ENCODE peak calls at places on chromosomes 1 and 21, in four cellular contexts. C, L, W and V are unnamed samples.

GRCh38 chr1:150164769-150165168 is 15.1 kb downstream of the PLEKHO1 start:
- DNase-seq in C (no peak), L (no peak), W (no peak), V (no peak)

GRCh38 chr1:43143441-43143888 is 28.6 kb downstream of the EBNA1BP2 start:
- DNase-seq in C (no peak), L (no peak), W (no peak), V (no peak)

GRCh38 chr1:221987860-221988520 is 246.1 kb upstream of the DUSP10 start:
- DNase-seq in C (no peak), L (no peak), W (no peak), V (peak; percentile 32)

GRCh38 chr1:230424440-230425251 is 1.5 kb downstream of the PGBD5 start:
- DNase-seq in C (no peak), L (no peak), W (no peak), V (no peak)

GRCh38 chr21:19607983-19608668 is 1204.5 kb upstream of the TMPRSS15 start:
- DNase-seq in C (no peak), L (no peak), W (no peak), V (peak; percentile 1)

GRCh38 chr1:20279507-20279906 is 11.2 kb upstream of the VWA5B1 start:
- DNase-seq in C (no peak), L (peak; percentile 99), W (no peak), V (peak; percentile 84)

GRCh38 chr1:156860639-156861423 is at the start of gene NTRK1:
- DNase-seq in C (no peak), L (no peak), W (peak; percentile 42), V (no peak)

GRCh38 chr1:211581521-211581920 is 2.6 kb upstream of the SLC30A1 start:
- DNase-seq in C (no peak), L (no peak), W (no peak), V (no peak)

GRCh38 chr1:246680696-246681127 is 43.5 kb upstream of the SCCPDH start:
- DNase-seq in C (no peak), L (no peak), W (no peak), V (no peak)

GRCh38 chr1:154635162-154635561 is 27.2 kb upstream of the ADAR start:
- DNase-seq in C (no peak), L (no peak), W (no peak), V (no peak)

GRCh38 chr1:156706647-156707008 is 1.2 kb upstream of the CRABP2 start:
- DNase-seq in C (no peak), L (no peak), W (no peak), V (no peak)

GRCh38 chr1:1510912-1511532 is 940 bp upstream of the ATAD3A start:
- DNase-seq in C (no peak), L (peak; percentile 15), W (no peak), V (peak; percentile 16)

GRCh38 chr1:201634261-201634660 is 95.3 kb downstream of the NAV1 start:
- DNase-seq in C (no peak), L (no peak), W (no peak), V (no peak)

GRCh38 chr1:7069888-7070287 is 284.6 kb downstream of the CAMTA1 start:
- DNase-seq in C (no peak), L (no peak), W (no peak), V (no peak)

GRCh38 chr1:167605576-167605975 is 24.5 kb upstream of the RCSD1 start:
- DNase-seq in C (no peak), L (no peak), W (no peak), V (no peak)

GRCh38 chr1:44256762-44257554 is 43.7 kb downstream of the DMAP1 start:
- DNase-seq in C (no peak), L (no peak), W (no peak), V (no peak)

GRCh38 chr1:110237406-110238152 is 27.5 kb downstream of the KCNC4 start:
- DNase-seq in C (no peak), L (peak; percentile 15), W (no peak), V (no peak)

GRCh38 chr1:15236226-15237145 is 10.5 kb upstream of the FHAD1 start:
- DNase-seq in C (no peak), L (no peak), W (no peak), V (no peak)

GRCh38 chr1:110581637-110582036 is 24.5 kb downstream of the KCNA2 start:
- DNase-seq in C (no peak), L (no peak), W (no peak), V (no peak)

GRCh38 chr1:65279092-65279448 is 30.3 kb upstream of the DNAJC6 start:
- DNase-seq in C (no peak), L (no peak), W (no peak), V (no peak)

GRCh38 chr1:84339503-84339902 is 38.0 kb downstream of the SAMD13 start:
- DNase-seq in C (no peak), L (peak; percentile 19), W (no peak), V (peak; percentile 76)

GRCh38 chr1:53526451-53527101 is 67.4 kb downstream of the DMRTB1 start:
- DNase-seq in C (no peak), L (no peak), W (no peak), V (no peak)

GRCh38 chr1:236465959-236466303 is 57.9 kb upstream of the LGALS8 start:
- DNase-seq in C (no peak), L (no peak), W (no peak), V (no peak)